ENCODE peak calls at places on chromosome 5, in four cellular contexts. One of them, this sample, is unnamed.

GRCh38 chr5:147565524-147565923 is 55.7 kb upstream of the DPYSL3 start:
- DNase-seq in breast epithelium: no peak
- DNase-seq in stomach: no peak
- DNase-seq in esophagus muscularis mucosa: no peak
- DNase-seq in this sample: no peak

GRCh38 chr5:115838885-115839518 is 2.4 kb downstream of the ATG12 start:
- DNase-seq in breast epithelium: no peak
- DNase-seq in stomach: no peak
- DNase-seq in esophagus muscularis mucosa: no peak
- DNase-seq in this sample: no peak

GRCh38 chr5:56302027-56302426 is 68.9 kb upstream of the ANKRD55 start:
- DNase-seq in breast epithelium: no peak
- DNase-seq in stomach: no peak
- DNase-seq in esophagus muscularis mucosa: no peak
- DNase-seq in this sample: no peak

GRCh38 chr5:32951003-32951402 is 239.9 kb downstream of the NPR3 start:
- DNase-seq in breast epithelium: no peak
- DNase-seq in stomach: no peak
- DNase-seq in esophagus muscularis mucosa: no peak
- DNase-seq in this sample: no peak

GRCh38 chr5:124948062-124948753 is 201.8 kb upstream of the ZNF608 start:
- DNase-seq in breast epithelium: peak; percentile 45
- DNase-seq in stomach: peak; percentile 32
- DNase-seq in esophagus muscularis mucosa: peak; percentile 72
- DNase-seq in this sample: no peak

GRCh38 chr5:10250804-10251276 is 760 bp downstream of the CCT5 start:
- DNase-seq in breast epithelium: no peak
- DNase-seq in stomach: no peak
- DNase-seq in esophagus muscularis mucosa: no peak
- DNase-seq in this sample: no peak

GRCh38 chr5:136143312-136143711 is 10.7 kb downstream of the SMAD5 start:
- DNase-seq in breast epithelium: no peak
- DNase-seq in stomach: no peak
- DNase-seq in esophagus muscularis mucosa: no peak
- DNase-seq in this sample: no peak

GRCh38 chr5:92019376-92019990 is 636.4 kb upstream of the ARRDC3 start:
- DNase-seq in breast epithelium: no peak
- DNase-seq in stomach: no peak
- DNase-seq in esophagus muscularis mucosa: no peak
- DNase-seq in this sample: no peak

GRCh38 chr5:34656700-34657549 is 797 bp downstream of the RAI14 start:
- DNase-seq in breast epithelium: peak; percentile 19
- DNase-seq in stomach: peak; percentile 27
- DNase-seq in esophagus muscularis mucosa: no peak
- DNase-seq in this sample: peak; percentile 22

GRCh38 chr5:73759771-73760170 is 133.8 kb downstream of the ARHGEF28 start:
- DNase-seq in breast epithelium: no peak
- DNase-seq in stomach: no peak
- DNase-seq in esophagus muscularis mucosa: no peak
- DNase-seq in this sample: no peak

GRCh38 chr5:170880084-170880483 is 18.3 kb downstream of the RANBP17 start:
- DNase-seq in breast epithelium: no peak
- DNase-seq in stomach: no peak
- DNase-seq in esophagus muscularis mucosa: no peak
- DNase-seq in this sample: no peak

GRCh38 chr5:132225165-132226032 is 2.3 kb downstream of the P4HA2 start:
- DNase-seq in breast epithelium: peak; percentile 40
- DNase-seq in stomach: peak; percentile 60
- DNase-seq in esophagus muscularis mucosa: no peak
- DNase-seq in this sample: no peak

GRCh38 chr5:81971086-81971693 is 633 bp upstream of the ATG10 start:
- DNase-seq in breast epithelium: no peak
- DNase-seq in stomach: no peak
- DNase-seq in esophagus muscularis mucosa: no peak
- DNase-seq in this sample: no peak

DNA sequence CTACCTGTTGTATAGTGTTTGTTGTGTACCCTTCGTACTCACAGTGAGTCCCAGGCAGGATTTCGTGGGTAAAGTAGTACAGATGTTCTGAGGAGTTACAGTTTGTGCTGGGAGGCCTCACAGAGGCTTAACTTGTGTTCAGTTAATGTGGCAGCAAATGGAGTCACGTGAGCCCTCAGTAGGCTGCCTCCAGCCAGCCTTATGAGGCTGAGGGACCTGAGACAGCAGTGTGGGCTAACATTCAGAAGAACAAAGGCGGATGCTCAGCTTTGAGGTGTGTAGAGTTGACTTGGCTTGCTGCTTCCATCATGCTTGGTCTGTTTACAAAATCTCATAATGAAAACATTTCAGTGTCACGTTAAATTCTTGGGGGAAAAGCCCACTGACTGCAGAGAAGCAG is 118.1 kb downstream of the TRIO start:
- DNase-seq in breast epithelium: no peak
- DNase-seq in stomach: no peak
- DNase-seq in esophagus muscularis mucosa: no peak
- DNase-seq in this sample: no peak
- TF ChIP-seq POLR2AphosphoS5 in breast epithelium: no peak
- TF ChIP-seq POLR2AphosphoS5 in stomach: no peak
- TF ChIP-seq POLR2AphosphoS5 in esophagus muscularis mucosa: no peak
- TF ChIP-seq POLR2AphosphoS5 in this sample: no peak

GRCh38 chr5:111853748-111854147 is 96.8 kb upstream of the NREP start:
- DNase-seq in breast epithelium: no peak
- DNase-seq in stomach: no peak
- DNase-seq in esophagus muscularis mucosa: no peak
- DNase-seq in this sample: no peak

GRCh38 chr5:111854196-111854595 is 97.2 kb upstream of the NREP start:
- DNase-seq in breast epithelium: no peak
- DNase-seq in stomach: no peak
- DNase-seq in esophagus muscularis mucosa: no peak
- DNase-seq in this sample: no peak

GRCh38 chr5:111857633-111858032 is 100.6 kb upstream of the NREP start:
- DNase-seq in breast epithelium: no peak
- DNase-seq in stomach: no peak
- DNase-seq in esophagus muscularis mucosa: no peak
- DNase-seq in this sample: no peak

GRCh38 chr5:111857067-111857466 is 100.1 kb upstream of the NREP start:
- DNase-seq in breast epithelium: no peak
- DNase-seq in stomach: peak; percentile 34
- DNase-seq in esophagus muscularis mucosa: no peak
- DNase-seq in this sample: no peak

DNA sequence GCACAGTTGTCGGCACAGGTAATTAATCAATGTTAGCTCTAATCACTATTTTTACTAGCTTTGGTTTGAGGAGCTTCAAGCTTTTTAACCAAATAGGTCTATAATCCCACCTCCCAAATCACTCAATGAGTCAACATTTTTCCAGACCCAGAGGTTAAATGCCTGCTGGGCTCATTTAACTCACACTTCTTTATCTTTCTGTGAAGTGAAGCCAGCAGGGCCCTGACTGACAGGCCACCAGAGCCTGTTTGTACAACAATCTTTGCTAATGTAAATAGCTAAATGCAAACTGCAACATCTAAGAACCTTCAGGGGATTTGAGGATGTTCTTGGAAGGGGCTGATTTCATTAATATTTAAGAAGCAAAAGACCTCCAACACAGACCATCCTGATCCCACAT is 98.4 kb upstream of the NREP start:
- DNase-seq in breast epithelium: no peak
- DNase-seq in stomach: no peak
- DNase-seq in esophagus muscularis mucosa: no peak
- DNase-seq in this sample: no peak
- TF ChIP-seq POLR2AphosphoS5 in breast epithelium: no peak
- TF ChIP-seq POLR2AphosphoS5 in stomach: no peak
- TF ChIP-seq POLR2AphosphoS5 in esophagus muscularis mucosa: no peak
- TF ChIP-seq POLR2AphosphoS5 in this sample: no peak

GRCh38 chr5:88140863-88141694 is 127.6 kb downstream of the TMEM161B start:
- DNase-seq in breast epithelium: peak; percentile 97
- DNase-seq in stomach: peak; percentile 95
- DNase-seq in esophagus muscularis mucosa: peak; percentile 99
- DNase-seq in this sample: peak; percentile 52
- TF ChIP-seq POLR2AphosphoS5 in breast epithelium: no peak
- TF ChIP-seq POLR2AphosphoS5 in stomach: no peak
- TF ChIP-seq POLR2AphosphoS5 in esophagus muscularis mucosa: peak; percentile 52
- TF ChIP-seq POLR2AphosphoS5 in this sample: no peak

GRCh38 chr5:178225174-178225573 is 7.4 kb downstream of the PHYKPL start:
- DNase-seq in breast epithelium: no peak
- DNase-seq in stomach: no peak
- DNase-seq in esophagus muscularis mucosa: no peak
- DNase-seq in this sample: no peak

GRCh38 chr5:178224403-178224802 is 8.2 kb downstream of the PHYKPL start:
- DNase-seq in breast epithelium: no peak
- DNase-seq in stomach: no peak
- DNase-seq in esophagus muscularis mucosa: no peak
- DNase-seq in this sample: no peak

GRCh38 chr5:178223196-178223773 is 9.3 kb downstream of the PHYKPL start:
- DNase-seq in breast epithelium: no peak
- DNase-seq in stomach: no peak
- DNase-seq in esophagus muscularis mucosa: no peak
- DNase-seq in this sample: no peak

GRCh38 chr5:178222292-178222691 is 10.3 kb downstream of the PHYKPL start:
- DNase-seq in breast epithelium: no peak
- DNase-seq in stomach: no peak
- DNase-seq in esophagus muscularis mucosa: no peak
- DNase-seq in this sample: no peak

GRCh38 chr5:178223828-178224335 is 8.7 kb downstream of the PHYKPL start:
- DNase-seq in breast epithelium: no peak
- DNase-seq in stomach: no peak
- DNase-seq in esophagus muscularis mucosa: no peak
- DNase-seq in this sample: no peak
- TF ChIP-seq POLR2AphosphoS5 in breast epithelium: no peak
- TF ChIP-seq POLR2AphosphoS5 in stomach: no peak
- TF ChIP-seq POLR2AphosphoS5 in esophagus muscularis mucosa: no peak
- TF ChIP-seq POLR2AphosphoS5 in this sample: no peak

DNA sequence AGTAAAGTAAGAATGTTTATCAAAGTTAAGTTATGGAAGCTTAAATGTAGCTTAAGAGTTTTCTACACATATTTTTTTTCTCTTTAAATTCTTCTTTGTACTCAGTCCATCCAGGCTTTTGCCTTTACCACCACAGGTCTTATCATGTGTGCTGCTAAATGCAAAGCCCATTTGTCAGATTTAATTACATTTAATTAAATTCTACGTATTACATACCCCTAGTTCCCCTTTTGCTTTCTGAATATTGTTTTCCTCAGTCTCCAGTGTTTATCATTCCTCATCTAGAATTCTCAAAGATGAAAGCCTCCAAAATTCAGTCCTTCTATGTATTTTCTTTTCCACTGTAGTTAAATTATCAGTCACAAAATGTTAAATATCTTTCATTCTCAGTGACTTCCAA is 1841.9 kb downstream of the EFNA5 start:
- DNase-seq in breast epithelium: no peak
- DNase-seq in stomach: no peak
- DNase-seq in esophagus muscularis mucosa: no peak
- DNase-seq in this sample: no peak
- TF ChIP-seq POLR2AphosphoS5 in breast epithelium: no peak
- TF ChIP-seq POLR2AphosphoS5 in stomach: no peak
- TF ChIP-seq POLR2AphosphoS5 in esophagus muscularis mucosa: no peak
- TF ChIP-seq POLR2AphosphoS5 in this sample: no peak

GRCh38 chr5:103847060-103847459 is 284.5 kb upstream of the NUDT12 start:
- DNase-seq in breast epithelium: no peak
- DNase-seq in stomach: no peak
- DNase-seq in esophagus muscularis mucosa: no peak
- DNase-seq in this sample: no peak

GRCh38 chr5:103849934-103850333 is 287.3 kb upstream of the NUDT12 start:
- DNase-seq in breast epithelium: no peak
- DNase-seq in stomach: no peak
- DNase-seq in esophagus muscularis mucosa: no peak
- DNase-seq in this sample: no peak
- TF ChIP-seq POLR2AphosphoS5 in breast epithelium: no peak
- TF ChIP-seq POLR2AphosphoS5 in stomach: no peak
- TF ChIP-seq POLR2AphosphoS5 in esophagus muscularis mucosa: no peak
- TF ChIP-seq POLR2AphosphoS5 in this sample: no peak

GRCh38 chr5:169295241-169295747 is 5.6 kb downstream of the SLIT3 start:
- DNase-seq in breast epithelium: no peak
- DNase-seq in stomach: no peak
- DNase-seq in esophagus muscularis mucosa: peak; percentile 66
- DNase-seq in this sample: no peak

GRCh38 chr5:169298193-169298592 is 2.7 kb downstream of the SLIT3 start:
- DNase-seq in breast epithelium: no peak
- DNase-seq in stomach: no peak
- DNase-seq in esophagus muscularis mucosa: peak; percentile 85
- DNase-seq in this sample: no peak

GRCh38 chr5:169294621-169295020 is 6.3 kb downstream of the SLIT3 start:
- DNase-seq in breast epithelium: no peak
- DNase-seq in stomach: no peak
- DNase-seq in esophagus muscularis mucosa: peak; percentile 64
- DNase-seq in this sample: no peak

GRCh38 chr5:169299146-169299545 is 1.8 kb downstream of the SLIT3 start:
- DNase-seq in breast epithelium: no peak
- DNase-seq in stomach: no peak
- DNase-seq in esophagus muscularis mucosa: no peak
- DNase-seq in this sample: no peak

DNA sequence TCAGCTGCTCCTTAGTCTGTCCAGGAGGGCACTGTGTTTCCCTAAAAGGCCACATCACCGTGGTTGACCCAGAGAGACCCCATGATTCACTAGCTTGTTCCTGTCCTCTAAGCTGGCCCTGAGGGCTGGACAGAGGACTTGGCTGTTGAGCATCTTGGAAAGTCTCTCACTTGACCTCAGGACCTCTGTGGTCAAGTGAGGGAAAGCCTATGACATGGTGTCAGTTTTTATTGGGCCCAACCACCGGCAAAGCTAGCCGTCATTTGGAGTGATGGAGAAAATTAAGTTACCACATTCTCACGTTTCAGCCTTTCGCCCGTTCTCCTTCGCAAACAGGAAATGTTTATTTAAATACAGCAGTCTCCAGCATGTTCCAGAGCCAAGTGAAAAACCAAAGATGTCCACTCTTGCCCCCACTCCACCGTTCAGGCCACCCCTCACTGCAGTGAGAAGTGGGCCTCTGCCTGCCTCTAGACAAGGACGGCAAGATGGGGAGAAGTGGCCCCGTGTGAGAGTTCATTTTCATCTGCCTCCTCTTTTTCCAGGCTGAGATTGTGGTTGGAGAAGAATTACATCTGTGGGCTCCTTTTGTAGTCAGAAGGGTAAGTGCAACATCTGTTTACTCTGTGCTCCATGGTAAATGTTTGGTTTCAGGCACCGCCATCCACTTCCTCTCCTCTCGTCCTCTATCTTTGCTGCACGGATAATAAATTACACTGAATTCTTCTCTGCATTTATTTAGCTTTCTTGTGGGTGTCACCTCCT is 4.3 kb downstream of the SLIT3 start:
- DNase-seq in breast epithelium: no peak
- DNase-seq in stomach: no peak
- DNase-seq in esophagus muscularis mucosa: peak; percentile 92
- DNase-seq in this sample: no peak
- TF ChIP-seq POLR2AphosphoS5 in breast epithelium: peak; percentile 55
- TF ChIP-seq POLR2AphosphoS5 in stomach: no peak
- TF ChIP-seq POLR2AphosphoS5 in esophagus muscularis mucosa: no peak
- TF ChIP-seq POLR2AphosphoS5 in this sample: no peak

This sample was measured in GM12892.